ENCODE peak calls at places on chromosomes 5 and 9, in four cellular contexts. B is WTC11, C is K562, Y is H1. T is an unnamed sample.

GRCh38 chr9:128685636-128686489 is 3.2 kb upstream of the SET start:
- DNase-seq in C (no peak), B (no peak), Y (no peak), T (no peak)

GRCh38 chr5:75262278-75262677 is 25.6 kb upstream of the ANKRD31 start:
- DNase-seq in B (no peak), C (no peak), Y (no peak), T (no peak)

GRCh38 chr9:73412874-73413273 is 261.2 kb downstream of the ANXA1 start:
- DNase-seq in Y (no peak), B (no peak), C (no peak), T (no peak)

GRCh38 chr9:118575341-118576070 is 793.7 kb downstream of the BRINP1 start:
- DNase-seq in B (no peak), C (no peak), Y (no peak), T (no peak)

GRCh38 chr9:91302831-91303230 is 58.9 kb downstream of the AUH start:
- DNase-seq in B (no peak), Y (no peak), C (no peak), T (no peak)

GRCh38 chr5:76473676-76474075 is 70.6 kb downstream of the IQGAP2 start:
- DNase-seq in Y (no peak), B (no peak), C (no peak), T (no peak)

GRCh38 chr9:34638138-34638445 is 505 bp upstream of the SIGMAR1 start:
- DNase-seq in B (no peak), C (no peak), Y (no peak), T (no peak)

GRCh38 chr5:172453986-172454354 is 355 bp downstream of the SH3PXD2B start:
- DNase-seq in B (peak; percentile 70), Y (no peak), C (peak; percentile 38), T (peak; percentile 82)

GRCh38 chr9:94135222-94135621 is 51.0 kb downstream of the PTPDC1 start:
- DNase-seq in C (no peak), Y (no peak), B (no peak), T (no peak)

GRCh38 chr5:176360894-176361436 is 599 bp downstream of the KIAA1191 start:
- DNase-seq in Y (no peak), B (no peak), C (no peak), T (no peak)

GRCh38 chr5:180289966-180290365 is 1.9 kb downstream of the MAPK9 start:
- DNase-seq in Y (no peak), B (no peak), C (no peak), T (no peak)

GRCh38 chr5:91245871-91246270 is 137.2 kb downstream of the ARRDC3 start:
- DNase-seq in Y (no peak), B (no peak), C (no peak), T (no peak)

GRCh38 chr5:74638776-74639537 is 1.6 kb downstream of the ENC1 start:
- DNase-seq in C (no peak), Y (no peak), B (no peak), T (peak; percentile 23)

GRCh38 chr5:69140827-69141226 is 26.1 kb upstream of the CCNB1 start:
- DNase-seq in Y (no peak), B (no peak), C (no peak), T (no peak)

GRCh38 chr9:124501771-124502320 is 5.4 kb downstream of the NR5A1 start:
- DNase-seq in Y (no peak), B (no peak), C (no peak), T (peak; percentile 21)

GRCh38 chr5:6785861-6786180 is 72.6 kb downstream of the TENT4A start:
- DNase-seq in C (no peak), B (no peak), Y (no peak), T (no peak)

GRCh38 chr9:4193391-4193790 is 106.5 kb downstream of the GLIS3 start:
- DNase-seq in Y (no peak), C (no peak), B (no peak), T (no peak)

GRCh38 chr9:4196376-4196775 is 103.5 kb downstream of the GLIS3 start:
- DNase-seq in Y (no peak), C (no peak), B (no peak), T (no peak)

GRCh38 chr9:4197548-4197947 is 102.3 kb downstream of the GLIS3 start:
- DNase-seq in C (peak; percentile 21), Y (peak; percentile 49), B (peak; percentile 16), T (peak; percentile 28)

GRCh38 chr9:4195285-4195684 is 104.6 kb downstream of the GLIS3 start:
- DNase-seq in C (no peak), Y (no peak), B (no peak), T (no peak)

DNA sequence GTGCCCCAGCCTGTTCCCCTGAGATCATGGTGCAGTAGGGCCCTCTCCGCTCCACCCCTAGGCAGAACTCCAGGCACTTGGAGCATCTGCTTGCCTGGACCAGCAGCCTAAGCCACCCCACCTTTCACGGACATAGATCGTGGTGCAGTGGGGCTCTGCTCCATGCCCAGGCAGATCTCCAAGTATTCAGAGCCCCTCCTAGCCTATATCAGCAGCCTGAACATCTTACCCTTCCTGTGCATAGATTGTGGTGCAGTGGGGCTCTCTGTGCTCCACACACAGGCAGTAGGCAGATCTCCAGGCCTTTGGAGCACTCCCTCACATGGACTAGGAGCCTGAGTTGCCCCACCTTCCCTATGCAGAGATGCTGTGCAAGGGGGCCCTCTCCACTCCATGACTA is 103.0 kb downstream of the GLIS3 start:
- DNase-seq in C (no peak), Y (no peak), B (no peak), T (no peak)
- TF ChIP-seq TEAD4 in C (no peak), Y (no peak), B (no peak), T (no peak)

DNA sequence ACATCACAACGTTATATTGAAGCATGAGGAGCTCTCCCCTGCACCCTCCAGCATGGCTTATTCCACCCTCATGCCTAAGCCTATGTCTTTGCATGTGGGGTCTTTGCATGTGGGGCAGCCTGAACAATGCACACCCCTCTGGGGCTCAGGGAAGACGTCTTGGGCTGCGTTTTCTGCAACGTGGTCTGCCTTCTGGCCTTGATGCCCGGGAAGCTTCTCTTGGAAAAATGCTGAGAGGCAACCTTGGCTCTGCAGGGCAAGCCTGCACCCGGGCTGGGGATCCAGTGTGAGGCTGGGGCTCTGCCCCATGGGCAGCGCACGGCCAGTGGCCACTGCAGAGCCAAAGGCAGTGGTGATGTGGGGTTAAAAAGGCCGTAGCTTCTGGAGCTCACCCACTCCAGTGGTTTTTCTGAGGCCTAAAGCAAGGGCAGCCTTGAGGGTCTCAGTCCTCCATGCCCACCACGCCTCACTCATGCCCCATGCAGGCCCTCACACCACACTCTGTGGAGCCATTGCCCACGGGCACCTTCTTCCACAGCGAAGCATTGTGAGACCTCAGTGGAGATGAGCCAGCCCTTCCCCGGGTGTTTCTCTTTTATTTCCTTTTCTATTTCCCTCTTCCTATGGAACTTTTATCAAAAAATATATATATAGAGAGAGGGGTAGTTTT is 112.2 kb downstream of the MRPL36 start:
- DNase-seq in C (no peak), Y (peak; percentile 24), B (no peak), T (no peak)
- TF ChIP-seq TEAD4 in C (no peak), Y (no peak), B (no peak), T (no peak)

GRCh38 chr5:14177651-14178050 is 34.5 kb downstream of the TRIO start:
- DNase-seq in C (no peak), Y (no peak), B (no peak), T (no peak)

GRCh38 chr5:14178091-14178490 is 34.9 kb downstream of the TRIO start:
- DNase-seq in Y (no peak), B (no peak), C (no peak), T (no peak)

GRCh38 chr5:14179446-14179845 is 36.3 kb downstream of the TRIO start:
- DNase-seq in Y (no peak), C (no peak), B (no peak), T (no peak)

GRCh38 chr5:14180437-14180836 is 37.3 kb downstream of the TRIO start:
- DNase-seq in B (no peak), Y (no peak), C (no peak), T (no peak)

GRCh38 chr5:14178671-14179211 is 35.6 kb downstream of the TRIO start:
- DNase-seq in Y (peak; percentile 56), B (peak; percentile 42), C (no peak), T (no peak)
- TF ChIP-seq TEAD4 in Y (no peak), B (no peak), C (no peak), T (no peak)

GRCh38 chr5:93584531-93585053 is 1.6 kb downstream of the NR2F1 start:
- DNase-seq in Y (no peak), C (no peak), B (no peak), T (peak; percentile 70)
- TF ChIP-seq TEAD4 in Y (no peak), C (no peak), B (no peak), T (no peak)

DNA sequence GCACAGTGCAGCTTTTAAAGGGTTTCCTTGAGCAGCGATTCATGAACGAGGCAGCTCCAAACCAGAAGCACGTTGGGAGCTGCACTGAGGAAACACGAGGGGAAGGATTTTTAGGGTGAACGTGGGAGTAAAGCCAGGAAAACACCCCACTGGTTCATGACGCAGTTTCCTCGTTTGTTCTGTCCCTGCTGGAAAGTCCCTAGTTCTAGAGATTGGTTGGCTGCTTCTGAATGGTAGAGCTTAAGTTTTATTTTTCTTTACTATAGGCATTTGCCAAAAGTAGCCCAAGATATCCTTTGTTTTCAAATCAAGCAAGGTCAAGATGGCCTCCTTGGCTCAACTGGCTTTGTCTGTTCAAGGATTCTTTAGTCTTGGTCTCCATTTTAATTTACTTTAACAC is 116.5 kb upstream of the CACNA1B start:
- DNase-seq in C (no peak), B (no peak), Y (no peak), T (no peak)
- TF ChIP-seq TEAD4 in C (no peak), B (no peak), Y (no peak), T (no peak)

GRCh38 chr5:150153957-150154617 is 1.6 kb downstream of the PDGFRB start:
- DNase-seq in B (no peak), Y (peak; percentile 52), C (no peak), T (no peak)
- TF ChIP-seq TEAD4 in B (no peak), Y (peak; percentile 51), C (no peak), T (no peak)

GRCh38 chr9:80125731-80126264 is 554.0 kb downstream of the TLE4 start:
- DNase-seq in B (no peak), C (no peak), Y (no peak), T (no peak)

GRCh38 chr9:80131627-80132026 is 559.9 kb downstream of the TLE4 start:
- DNase-seq in B (no peak), Y (no peak), C (no peak), T (no peak)

DNA sequence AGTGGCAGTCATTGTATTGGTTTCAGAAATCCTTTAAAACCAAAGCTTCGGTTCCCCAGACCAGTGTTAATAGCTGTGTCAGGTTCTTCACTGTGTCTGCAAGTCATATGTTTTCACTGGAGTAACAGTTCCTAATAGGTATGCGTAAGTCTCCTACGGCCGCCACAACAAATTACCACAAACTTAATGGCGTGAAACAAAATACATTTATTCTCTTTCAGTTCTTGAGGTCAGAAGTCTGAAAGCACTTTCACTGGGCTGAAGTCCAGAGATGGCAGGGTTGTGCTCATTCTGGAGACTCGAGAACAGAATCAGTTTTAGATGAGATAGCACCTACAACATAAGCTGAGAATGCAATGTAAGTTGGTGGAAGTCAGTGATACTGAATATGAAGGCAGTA is 556.2 kb downstream of the TLE4 start:
- DNase-seq in B (no peak), Y (no peak), C (no peak), T (no peak)
- TF ChIP-seq TEAD4 in B (no peak), Y (no peak), C (no peak), T (no peak)